ENCODE peak calls at places on chromosomes 12 and 14, in five cellular contexts. One of them, this sample, is unnamed. For H3K4me1, the result is how much of the 10 kb centered on the place peaks cover.

GRCh38 chr12:79766705-79767464 is 76.1 kb upstream of the PAWR start:
- DNase-seq in transverse colon: no peak
- DNase-seq in breast epithelium: no peak
- DNase-seq in SK-N-SH: no peak
- DNase-seq in upper lobe of left lung: no peak
- DNase-seq in this sample: no peak

GRCh38 chr12:90622431-90622830 is 332.5 kb downstream of the CCER1 start:
- DNase-seq in transverse colon: no peak
- DNase-seq in breast epithelium: no peak
- DNase-seq in SK-N-SH: no peak
- DNase-seq in upper lobe of left lung: no peak
- DNase-seq in this sample: no peak

GRCh38 chr12:12807970-12808702 is 5.0 kb upstream of the DDX47 start:
- DNase-seq in transverse colon: peak
- DNase-seq in breast epithelium: no peak
- DNase-seq in SK-N-SH: no peak
- DNase-seq in upper lobe of left lung: peak
- DNase-seq in this sample: no peak

GRCh38 chr12:108129017-108129812 is at the start of gene WSCD2:
- DNase-seq in transverse colon: peak
- DNase-seq in breast epithelium: no peak
- DNase-seq in SK-N-SH: peak
- DNase-seq in upper lobe of left lung: no peak
- DNase-seq in this sample: no peak

GRCh38 chr12:124412646-124413015 is 117.7 kb downstream of the RFLNA start:
- DNase-seq in transverse colon: no peak
- DNase-seq in breast epithelium: no peak
- DNase-seq in SK-N-SH: no peak
- DNase-seq in upper lobe of left lung: no peak
- DNase-seq in this sample: no peak

GRCh38 chr14:101235872-101236221 is 325.4 kb upstream of the DIO3 start:
- DNase-seq in transverse colon: no peak
- DNase-seq in breast epithelium: no peak
- DNase-seq in SK-N-SH: no peak
- DNase-seq in upper lobe of left lung: no peak
- DNase-seq in this sample: no peak

GRCh38 chr14:101888182-101888581 is 76.2 kb upstream of the DYNC1H1 start:
- DNase-seq in transverse colon: no peak
- DNase-seq in breast epithelium: no peak
- DNase-seq in SK-N-SH: no peak
- DNase-seq in upper lobe of left lung: no peak
- DNase-seq in this sample: no peak

GRCh38 chr12:108418162-108418561 is 79.1 kb upstream of the CMKLR1 start:
- DNase-seq in transverse colon: no peak
- DNase-seq in breast epithelium: no peak
- DNase-seq in SK-N-SH: no peak
- DNase-seq in upper lobe of left lung: no peak
- DNase-seq in this sample: no peak

GRCh38 chr12:107356266-107356936 is 263.1 kb upstream of the CRY1 start:
- DNase-seq in transverse colon: no peak
- DNase-seq in breast epithelium: no peak
- DNase-seq in SK-N-SH: no peak
- DNase-seq in upper lobe of left lung: no peak
- DNase-seq in this sample: no peak

GRCh38 chr14:55430024-55430690 is 10.3 kb downstream of the TBPL2 start:
- DNase-seq in transverse colon: peak
- DNase-seq in breast epithelium: no peak
- DNase-seq in SK-N-SH: peak
- DNase-seq in upper lobe of left lung: peak
- DNase-seq in this sample: no peak

GRCh38 chr12:76952995-76953394 is 74.2 kb upstream of the CSRP2 start:
- DNase-seq in transverse colon: no peak
- DNase-seq in breast epithelium: no peak
- DNase-seq in SK-N-SH: peak
- DNase-seq in upper lobe of left lung: no peak
- DNase-seq in this sample: no peak

GRCh38 chr14:89378119-89378518 is 38.9 kb downstream of the FOXN3 start:
- DNase-seq in transverse colon: no peak
- DNase-seq in breast epithelium: no peak
- DNase-seq in SK-N-SH: no peak
- DNase-seq in upper lobe of left lung: no peak
- DNase-seq in this sample: no peak

GRCh38 chr12:102429755-102430154 is 50.6 kb downstream of the IGF1 start:
- DNase-seq in transverse colon: no peak
- DNase-seq in breast epithelium: no peak
- DNase-seq in SK-N-SH: no peak
- DNase-seq in upper lobe of left lung: no peak
- DNase-seq in this sample: no peak

GRCh38 chr14:63760014-63760413 is 32.1 kb upstream of the SGPP1 start:
- DNase-seq in transverse colon: no peak
- DNase-seq in breast epithelium: no peak
- DNase-seq in SK-N-SH: no peak
- DNase-seq in upper lobe of left lung: no peak
- DNase-seq in this sample: no peak

GRCh38 chr14:98592611-98593170 is 679.3 kb downstream of the BCL11B start:
- DNase-seq in transverse colon: no peak
- DNase-seq in breast epithelium: no peak
- DNase-seq in SK-N-SH: no peak
- DNase-seq in upper lobe of left lung: no peak
- DNase-seq in this sample: no peak

GRCh38 chr12:11959117-11959823 is 111.5 kb upstream of the BCL2L14 start:
- DNase-seq in transverse colon: no peak
- DNase-seq in breast epithelium: no peak
- DNase-seq in SK-N-SH: no peak
- DNase-seq in upper lobe of left lung: no peak
- DNase-seq in this sample: no peak

GRCh38 chr14:42994001-42994736 is 1387.5 kb downstream of the LRFN5 start:
- DNase-seq in transverse colon: no peak
- DNase-seq in breast epithelium: no peak
- DNase-seq in SK-N-SH: no peak
- DNase-seq in upper lobe of left lung: no peak
- DNase-seq in this sample: no peak

DNA sequence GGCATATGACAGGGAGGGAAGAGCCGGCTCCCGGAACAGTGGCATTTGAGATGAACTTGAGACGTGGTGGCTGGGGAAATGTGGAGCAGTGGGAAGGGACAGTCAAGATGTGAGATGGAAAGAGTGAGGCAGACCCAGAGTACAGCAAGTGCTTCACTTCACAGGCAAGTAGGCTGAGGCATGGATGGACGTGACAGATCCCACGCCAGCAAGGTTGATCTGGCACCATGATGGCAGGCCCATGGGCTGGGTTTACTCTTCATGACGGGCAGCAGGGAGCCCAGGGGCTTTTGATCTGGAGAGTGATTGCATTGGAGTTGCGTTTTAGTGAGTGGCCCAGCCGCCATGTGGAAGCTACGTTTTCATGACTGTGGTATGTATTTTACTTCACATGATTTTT is 17.9 kb upstream of the EML1 start:
- DNase-seq in transverse colon: no peak
- DNase-seq in breast epithelium: no peak
- DNase-seq in SK-N-SH: peak
- DNase-seq in upper lobe of left lung: no peak
- DNase-seq in this sample: no peak
- H3K4me3 ChIP-seq in transverse colon: no peak
- H3K4me3 ChIP-seq in breast epithelium: no peak
- H3K4me3 ChIP-seq in SK-N-SH: no peak
- H3K4me3 ChIP-seq in upper lobe of left lung: no peak
- H3K4me3 ChIP-seq in this sample: no peak

GRCh38 chr12:204261-204678 is 9.7 kb downstream of the SLC6A12 start:
- DNase-seq in transverse colon: no peak
- DNase-seq in breast epithelium: no peak
- DNase-seq in SK-N-SH: no peak
- DNase-seq in upper lobe of left lung: no peak
- DNase-seq in this sample: no peak

GRCh38 chr12:203462-204260 is 10.3 kb downstream of the SLC6A12 start:
- DNase-seq in transverse colon: no peak
- DNase-seq in breast epithelium: no peak
- DNase-seq in SK-N-SH: peak
- DNase-seq in upper lobe of left lung: no peak
- DNase-seq in this sample: no peak

GRCh38 chr12:201361-201760 is 12.6 kb downstream of the SLC6A12 start:
- DNase-seq in transverse colon: no peak
- DNase-seq in breast epithelium: no peak
- DNase-seq in SK-N-SH: no peak
- DNase-seq in upper lobe of left lung: no peak
- DNase-seq in this sample: no peak

GRCh38 chr12:203074-203461 is 10.9 kb downstream of the SLC6A12 start:
- DNase-seq in transverse colon: no peak
- DNase-seq in breast epithelium: no peak
- DNase-seq in SK-N-SH: no peak
- DNase-seq in upper lobe of left lung: no peak
- DNase-seq in this sample: no peak

GRCh38 chr12:202081-202731 is 11.8 kb downstream of the SLC6A12 start:
- DNase-seq in transverse colon: no peak
- DNase-seq in breast epithelium: peak
- DNase-seq in SK-N-SH: no peak
- DNase-seq in upper lobe of left lung: peak
- DNase-seq in this sample: no peak
- TF ChIP-seq POLR2AphosphoS5 in transverse colon: no peak
- TF ChIP-seq POLR2AphosphoS5 in breast epithelium: no peak
- TF ChIP-seq POLR2AphosphoS5 in SK-N-SH: no peak
- TF ChIP-seq POLR2AphosphoS5 in upper lobe of left lung: no peak
- TF ChIP-seq POLR2AphosphoS5 in this sample: no peak

DNA sequence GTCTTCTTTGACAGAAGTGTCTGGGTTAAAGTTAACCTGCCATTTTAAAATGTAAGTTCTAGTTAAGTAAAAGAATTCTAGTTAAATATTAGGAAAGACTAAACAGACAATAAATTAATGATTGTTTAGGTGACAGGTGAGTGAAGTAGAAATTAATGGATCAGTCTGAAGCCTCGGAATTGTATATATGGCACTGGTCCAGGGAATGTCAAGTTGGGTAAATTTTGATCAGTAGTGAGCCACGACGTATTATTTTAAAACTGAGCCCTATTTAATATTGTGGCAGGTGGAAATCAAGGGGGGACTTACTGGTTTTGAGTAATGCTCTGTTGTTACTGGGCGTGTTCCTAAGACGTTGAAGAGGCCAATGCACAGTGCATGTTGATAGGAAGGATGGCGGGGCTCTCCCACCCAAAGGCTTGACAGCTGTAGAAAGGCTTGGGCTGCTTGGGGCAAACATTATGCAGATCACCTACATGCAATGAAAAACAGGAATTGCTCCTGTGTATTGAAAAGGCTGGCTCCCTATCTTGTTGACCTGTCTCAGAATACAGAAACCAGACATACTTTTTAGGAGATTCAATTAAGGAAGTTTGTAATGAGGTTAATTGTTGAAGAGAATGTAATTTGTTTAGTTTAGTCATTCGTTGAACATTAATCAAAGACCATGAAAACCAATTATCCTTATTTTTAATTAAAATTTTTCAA is 5.9 kb upstream of the PPFIBP1 start:
- DNase-seq in transverse colon: no peak
- DNase-seq in breast epithelium: no peak
- DNase-seq in SK-N-SH: peak
- DNase-seq in upper lobe of left lung: no peak
- DNase-seq in this sample: no peak
- H3K4me1 ChIP-seq in transverse colon: under half
- H3K4me1 ChIP-seq in breast epithelium: under half
- H3K4me1 ChIP-seq in SK-N-SH: under half
- H3K4me1 ChIP-seq in upper lobe of left lung: under half
- H3K4me1 ChIP-seq in this sample: under half

GRCh38 chr14:94775082-94775874 is 5.4 kb upstream of the GSC start:
- DNase-seq in transverse colon: no peak
- DNase-seq in breast epithelium: no peak
- DNase-seq in SK-N-SH: no peak
- DNase-seq in upper lobe of left lung: no peak
- DNase-seq in this sample: no peak
- H3K4me3 ChIP-seq in transverse colon: no peak
- H3K4me3 ChIP-seq in breast epithelium: no peak
- H3K4me3 ChIP-seq in SK-N-SH: no peak
- H3K4me3 ChIP-seq in upper lobe of left lung: no peak
- H3K4me3 ChIP-seq in this sample: no peak

GRCh38 chr14:78785265-78785664 is 615.1 kb downstream of the NRXN3 start:
- DNase-seq in transverse colon: peak
- DNase-seq in breast epithelium: no peak
- DNase-seq in SK-N-SH: no peak
- DNase-seq in upper lobe of left lung: no peak
- DNase-seq in this sample: no peak

GRCh38 chr14:78790262-78790661 is 620.1 kb downstream of the NRXN3 start:
- DNase-seq in transverse colon: no peak
- DNase-seq in breast epithelium: no peak
- DNase-seq in SK-N-SH: no peak
- DNase-seq in upper lobe of left lung: no peak
- DNase-seq in this sample: no peak

GRCh38 chr14:78788467-78789360 is 618.5 kb downstream of the NRXN3 start:
- DNase-seq in transverse colon: no peak
- DNase-seq in breast epithelium: no peak
- DNase-seq in SK-N-SH: no peak
- DNase-seq in upper lobe of left lung: no peak
- DNase-seq in this sample: no peak
- TF ChIP-seq POLR2AphosphoS5 in transverse colon: no peak
- TF ChIP-seq POLR2AphosphoS5 in breast epithelium: no peak
- TF ChIP-seq POLR2AphosphoS5 in SK-N-SH: no peak
- TF ChIP-seq POLR2AphosphoS5 in upper lobe of left lung: no peak
- TF ChIP-seq POLR2AphosphoS5 in this sample: no peak

DNA sequence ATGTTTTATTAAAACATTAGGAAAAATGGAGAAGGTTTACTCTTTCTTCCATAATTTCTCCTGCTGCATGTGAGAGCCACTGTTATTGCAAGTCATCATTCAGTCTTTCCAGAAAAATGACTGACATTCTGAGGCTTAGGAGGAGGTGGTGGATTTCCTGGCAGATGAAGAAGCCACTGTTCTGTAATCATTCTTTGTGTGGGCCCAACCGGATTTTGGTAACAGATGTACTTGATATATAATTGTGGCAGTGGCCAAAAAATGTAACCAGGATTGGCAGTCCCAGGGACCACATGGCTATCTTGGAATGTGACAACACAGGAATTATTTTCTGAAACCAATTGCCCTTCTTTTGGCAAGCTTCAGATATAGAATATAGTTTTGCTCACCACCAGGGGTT is 120.2 kb downstream of the DAAM1 start:
- DNase-seq in transverse colon: no peak
- DNase-seq in breast epithelium: no peak
- DNase-seq in SK-N-SH: no peak
- DNase-seq in upper lobe of left lung: no peak
- DNase-seq in this sample: no peak
- H3K4me1 ChIP-seq in transverse colon: under half
- H3K4me1 ChIP-seq in breast epithelium: under half
- H3K4me1 ChIP-seq in SK-N-SH: under half
- H3K4me1 ChIP-seq in upper lobe of left lung: under half
- H3K4me1 ChIP-seq in this sample: under half